ENCODE peak calls at places on chromosomes 6 and 20, in eight cellular contexts. One of them, this sample, is unnamed.

GRCh38 chr20:37257993-37258392 is 3.6 kb downstream of the GHRH start:
- DNase-seq in dermis microvascular lymphatic vessel endothelial cell: no peak
- DNase-seq in M059J: no peak
- DNase-seq in left ventricle myocardium superior: no peak
- DNase-seq in astrocyte of the hippocampus: no peak
- DNase-seq in memory B cell: no peak
- DNase-seq in astrocyte of the spinal cord: no peak
- DNase-seq in AG20443: no peak
- DNase-seq in this sample: no peak

GRCh38 chr6:2839195-2839981 is 2.3 kb downstream of the SERPINB1 start:
- DNase-seq in dermis microvascular lymphatic vessel endothelial cell: no peak
- DNase-seq in M059J: peak; percentile 31
- DNase-seq in left ventricle myocardium superior: no peak
- DNase-seq in astrocyte of the hippocampus: no peak
- DNase-seq in memory B cell: no peak
- DNase-seq in astrocyte of the spinal cord: peak; percentile 68
- DNase-seq in AG20443: no peak
- DNase-seq in this sample: no peak

GRCh38 chr6:136672144-136672543 is 120.1 kb downstream of the MAP3K5 start:
- DNase-seq in dermis microvascular lymphatic vessel endothelial cell: no peak
- DNase-seq in M059J: no peak
- DNase-seq in left ventricle myocardium superior: no peak
- DNase-seq in astrocyte of the hippocampus: no peak
- DNase-seq in memory B cell: no peak
- DNase-seq in astrocyte of the spinal cord: no peak
- DNase-seq in AG20443: no peak
- DNase-seq in this sample: no peak

GRCh38 chr6:13813621-13814175 is 659 bp downstream of the MCUR1 start:
- DNase-seq in dermis microvascular lymphatic vessel endothelial cell: peak; percentile 23
- DNase-seq in M059J: peak; percentile 78
- DNase-seq in left ventricle myocardium superior: peak; percentile 80
- DNase-seq in astrocyte of the hippocampus: peak; percentile 89
- DNase-seq in memory B cell: no peak
- DNase-seq in astrocyte of the spinal cord: peak; percentile 71
- DNase-seq in AG20443: peak; percentile 87
- DNase-seq in this sample: peak; percentile 50

GRCh38 chr6:153767127-153767526 is 271.9 kb upstream of the OPRM1 start:
- DNase-seq in dermis microvascular lymphatic vessel endothelial cell: no peak
- DNase-seq in M059J: no peak
- DNase-seq in left ventricle myocardium superior: no peak
- DNase-seq in astrocyte of the hippocampus: no peak
- DNase-seq in memory B cell: no peak
- DNase-seq in astrocyte of the spinal cord: no peak
- DNase-seq in AG20443: no peak
- DNase-seq in this sample: no peak

GRCh38 chr20:64107736-64108457 is 532 bp upstream of the NPBWR2 start:
- DNase-seq in dermis microvascular lymphatic vessel endothelial cell: no peak
- DNase-seq in M059J: no peak
- DNase-seq in left ventricle myocardium superior: peak; percentile 15
- DNase-seq in astrocyte of the hippocampus: no peak
- DNase-seq in memory B cell: peak; percentile 38
- DNase-seq in astrocyte of the spinal cord: no peak
- DNase-seq in AG20443: no peak
- DNase-seq in this sample: no peak

GRCh38 chr20:50296450-50297375 is 106.1 kb downstream of the CEBPB start:
- DNase-seq in dermis microvascular lymphatic vessel endothelial cell: no peak
- DNase-seq in M059J: no peak
- DNase-seq in left ventricle myocardium superior: peak; percentile 68
- DNase-seq in astrocyte of the hippocampus: no peak
- DNase-seq in memory B cell: no peak
- DNase-seq in astrocyte of the spinal cord: no peak
- DNase-seq in AG20443: peak; percentile 32
- DNase-seq in this sample: no peak

GRCh38 chr6:89792881-89793280 is 26.7 kb downstream of the MDN1 start:
- DNase-seq in dermis microvascular lymphatic vessel endothelial cell: peak; percentile 46
- DNase-seq in M059J: peak; percentile 23
- DNase-seq in left ventricle myocardium superior: no peak
- DNase-seq in astrocyte of the hippocampus: peak; percentile 34
- DNase-seq in memory B cell: no peak
- DNase-seq in astrocyte of the spinal cord: peak; percentile 34
- DNase-seq in AG20443: peak; percentile 40
- DNase-seq in this sample: no peak

GRCh38 chr20:43825635-43826034 is 89.0 kb upstream of the TOX2 start:
- DNase-seq in dermis microvascular lymphatic vessel endothelial cell: no peak
- DNase-seq in M059J: no peak
- DNase-seq in left ventricle myocardium superior: no peak
- DNase-seq in astrocyte of the hippocampus: no peak
- DNase-seq in memory B cell: no peak
- DNase-seq in astrocyte of the spinal cord: no peak
- DNase-seq in AG20443: no peak
- DNase-seq in this sample: peak; percentile 2

GRCh38 chr20:14582855-14583254 is 245.4 kb upstream of the FLRT3 start:
- DNase-seq in dermis microvascular lymphatic vessel endothelial cell: no peak
- DNase-seq in M059J: peak; percentile 5
- DNase-seq in left ventricle myocardium superior: no peak
- DNase-seq in astrocyte of the hippocampus: no peak
- DNase-seq in memory B cell: no peak
- DNase-seq in astrocyte of the spinal cord: no peak
- DNase-seq in AG20443: peak; percentile 26
- DNase-seq in this sample: no peak

GRCh38 chr6:133326584-133326983 is 85.4 kb downstream of the EYA4 start:
- DNase-seq in dermis microvascular lymphatic vessel endothelial cell: no peak
- DNase-seq in M059J: no peak
- DNase-seq in left ventricle myocardium superior: peak; percentile 22
- DNase-seq in astrocyte of the hippocampus: no peak
- DNase-seq in memory B cell: no peak
- DNase-seq in astrocyte of the spinal cord: no peak
- DNase-seq in AG20443: no peak
- DNase-seq in this sample: no peak

GRCh38 chr20:4661191-4661590 is 60.5 kb upstream of the PRND start:
- DNase-seq in dermis microvascular lymphatic vessel endothelial cell: no peak
- DNase-seq in M059J: no peak
- DNase-seq in left ventricle myocardium superior: no peak
- DNase-seq in astrocyte of the hippocampus: no peak
- DNase-seq in memory B cell: peak; percentile 42
- DNase-seq in astrocyte of the spinal cord: no peak
- DNase-seq in AG20443: no peak
- DNase-seq in this sample: no peak

GRCh38 chr6:69138893-69139494 is 503.9 kb downstream of the ADGRB3 start:
- DNase-seq in dermis microvascular lymphatic vessel endothelial cell: no peak
- DNase-seq in M059J: peak; percentile 90
- DNase-seq in left ventricle myocardium superior: peak; percentile 38
- DNase-seq in astrocyte of the hippocampus: peak; percentile 86
- DNase-seq in memory B cell: no peak
- DNase-seq in astrocyte of the spinal cord: peak; percentile 9
- DNase-seq in AG20443: no peak
- DNase-seq in this sample: no peak

GRCh38 chr6:167748046-167748445 is 78.7 kb upstream of the AFDN start:
- DNase-seq in dermis microvascular lymphatic vessel endothelial cell: no peak
- DNase-seq in M059J: no peak
- DNase-seq in left ventricle myocardium superior: no peak
- DNase-seq in astrocyte of the hippocampus: no peak
- DNase-seq in memory B cell: no peak
- DNase-seq in astrocyte of the spinal cord: no peak
- DNase-seq in AG20443: no peak
- DNase-seq in this sample: no peak

GRCh38 chr6:74091133-74091793 is 395.3 kb downstream of the CD109 start:
- DNase-seq in dermis microvascular lymphatic vessel endothelial cell: peak; percentile 77
- DNase-seq in M059J: peak; percentile 63
- DNase-seq in left ventricle myocardium superior: no peak
- DNase-seq in astrocyte of the hippocampus: peak; percentile 44
- DNase-seq in memory B cell: no peak
- DNase-seq in astrocyte of the spinal cord: peak; percentile 52
- DNase-seq in AG20443: peak; percentile 36
- DNase-seq in this sample: peak; percentile 47

GRCh38 chr6:79869184-79869583 is 78.2 kb downstream of the ELOVL4 start:
- DNase-seq in dermis microvascular lymphatic vessel endothelial cell: no peak
- DNase-seq in M059J: no peak
- DNase-seq in left ventricle myocardium superior: no peak
- DNase-seq in astrocyte of the hippocampus: no peak
- DNase-seq in memory B cell: no peak
- DNase-seq in astrocyte of the spinal cord: no peak
- DNase-seq in AG20443: no peak
- DNase-seq in this sample: no peak

GRCh38 chr6:12238191-12238590 is 52.0 kb upstream of the EDN1 start:
- DNase-seq in dermis microvascular lymphatic vessel endothelial cell: no peak
- DNase-seq in M059J: no peak
- DNase-seq in left ventricle myocardium superior: no peak
- DNase-seq in astrocyte of the hippocampus: no peak
- DNase-seq in memory B cell: no peak
- DNase-seq in astrocyte of the spinal cord: no peak
- DNase-seq in AG20443: no peak
- DNase-seq in this sample: no peak

GRCh38 chr6:42402184-42402583 is 49.5 kb downstream of the TRERF1 start:
- DNase-seq in dermis microvascular lymphatic vessel endothelial cell: no peak
- DNase-seq in M059J: peak; percentile 55
- DNase-seq in left ventricle myocardium superior: no peak
- DNase-seq in astrocyte of the hippocampus: peak; percentile 24
- DNase-seq in memory B cell: no peak
- DNase-seq in astrocyte of the spinal cord: peak; percentile 48
- DNase-seq in AG20443: no peak
- DNase-seq in this sample: no peak

GRCh38 chr20:48115511-48115910 is 330.2 kb upstream of the SULF2 start:
- DNase-seq in dermis microvascular lymphatic vessel endothelial cell: no peak
- DNase-seq in M059J: no peak
- DNase-seq in left ventricle myocardium superior: no peak
- DNase-seq in astrocyte of the hippocampus: no peak
- DNase-seq in memory B cell: no peak
- DNase-seq in astrocyte of the spinal cord: no peak
- DNase-seq in AG20443: no peak
- DNase-seq in this sample: no peak

GRCh38 chr6:154187203-154187602 is 148.2 kb downstream of the OPRM1 start:
- DNase-seq in dermis microvascular lymphatic vessel endothelial cell: no peak
- DNase-seq in M059J: no peak
- DNase-seq in left ventricle myocardium superior: no peak
- DNase-seq in astrocyte of the hippocampus: no peak
- DNase-seq in memory B cell: no peak
- DNase-seq in astrocyte of the spinal cord: no peak
- DNase-seq in AG20443: no peak
- DNase-seq in this sample: no peak

GRCh38 chr6:168060521-168060931 is 18.5 kb downstream of the FRMD1 start:
- DNase-seq in dermis microvascular lymphatic vessel endothelial cell: peak; percentile 2
- DNase-seq in M059J: peak; percentile 71
- DNase-seq in left ventricle myocardium superior: peak; percentile 83
- DNase-seq in astrocyte of the hippocampus: peak; percentile 83
- DNase-seq in memory B cell: no peak
- DNase-seq in astrocyte of the spinal cord: peak; percentile 37
- DNase-seq in AG20443: peak; percentile 84
- DNase-seq in this sample: no peak

GRCh38 chr20:8215516-8215915 is 83.5 kb downstream of the PLCB1 start:
- DNase-seq in dermis microvascular lymphatic vessel endothelial cell: no peak
- DNase-seq in M059J: peak; percentile 11
- DNase-seq in left ventricle myocardium superior: no peak
- DNase-seq in astrocyte of the hippocampus: peak; percentile 68
- DNase-seq in memory B cell: no peak
- DNase-seq in astrocyte of the spinal cord: peak; percentile 58
- DNase-seq in AG20443: no peak
- DNase-seq in this sample: no peak

GRCh38 chr6:79713701-79714322 is 82.7 kb downstream of the SH3BGRL2 start:
- DNase-seq in dermis microvascular lymphatic vessel endothelial cell: peak; percentile 65
- DNase-seq in M059J: peak; percentile 49
- DNase-seq in left ventricle myocardium superior: no peak
- DNase-seq in astrocyte of the hippocampus: peak; percentile 73
- DNase-seq in memory B cell: no peak
- DNase-seq in astrocyte of the spinal cord: peak; percentile 50
- DNase-seq in AG20443: peak; percentile 30
- DNase-seq in this sample: peak; percentile 12

GRCh38 chr6:43798688-43799444 is 28.9 kb downstream of the VEGFA start:
- DNase-seq in dermis microvascular lymphatic vessel endothelial cell: no peak
- DNase-seq in M059J: peak; percentile 98
- DNase-seq in left ventricle myocardium superior: peak; percentile 76
- DNase-seq in astrocyte of the hippocampus: peak; percentile 79
- DNase-seq in memory B cell: no peak
- DNase-seq in astrocyte of the spinal cord: peak; percentile 62
- DNase-seq in AG20443: peak; percentile 81
- DNase-seq in this sample: no peak

GRCh38 chr20:49581482-49581881 is 13.5 kb upstream of the PTGIS start:
- DNase-seq in dermis microvascular lymphatic vessel endothelial cell: no peak
- DNase-seq in M059J: no peak
- DNase-seq in left ventricle myocardium superior: no peak
- DNase-seq in astrocyte of the hippocampus: no peak
- DNase-seq in memory B cell: no peak
- DNase-seq in astrocyte of the spinal cord: no peak
- DNase-seq in AG20443: no peak
- DNase-seq in this sample: no peak

GRCh38 chr6:45376310-45377040 is 1.3 kb downstream of the SUPT3H start:
- DNase-seq in dermis microvascular lymphatic vessel endothelial cell: no peak
- DNase-seq in M059J: peak; percentile 19
- DNase-seq in left ventricle myocardium superior: no peak
- DNase-seq in astrocyte of the hippocampus: peak; percentile 73
- DNase-seq in memory B cell: no peak
- DNase-seq in astrocyte of the spinal cord: peak; percentile 36
- DNase-seq in AG20443: no peak
- DNase-seq in this sample: no peak

GRCh38 chr20:6265204-6265904 is 142.5 kb upstream of the FERMT1 start:
- DNase-seq in dermis microvascular lymphatic vessel endothelial cell: peak; percentile 64
- DNase-seq in M059J: peak; percentile 55
- DNase-seq in left ventricle myocardium superior: no peak
- DNase-seq in astrocyte of the hippocampus: peak; percentile 84
- DNase-seq in memory B cell: no peak
- DNase-seq in astrocyte of the spinal cord: peak; percentile 86
- DNase-seq in AG20443: peak; percentile 43
- DNase-seq in this sample: peak; percentile 65

GRCh38 chr6:111663692-111664564 is 58.2 kb upstream of the TRAF3IP2 start:
- DNase-seq in dermis microvascular lymphatic vessel endothelial cell: peak; percentile 85
- DNase-seq in M059J: no peak
- DNase-seq in left ventricle myocardium superior: peak; percentile 73
- DNase-seq in astrocyte of the hippocampus: peak; percentile 70
- DNase-seq in memory B cell: no peak
- DNase-seq in astrocyte of the spinal cord: peak; percentile 37
- DNase-seq in AG20443: peak; percentile 73
- DNase-seq in this sample: peak; percentile 44

GRCh38 chr6:145247677-145248419 is 487.5 kb downstream of the EPM2A start:
- DNase-seq in dermis microvascular lymphatic vessel endothelial cell: no peak
- DNase-seq in M059J: peak; percentile 96
- DNase-seq in left ventricle myocardium superior: no peak
- DNase-seq in astrocyte of the hippocampus: peak; percentile 67
- DNase-seq in memory B cell: no peak
- DNase-seq in astrocyte of the spinal cord: peak; percentile 95
- DNase-seq in AG20443: peak; percentile 59
- DNase-seq in this sample: no peak

GRCh38 chr6:78808933-78809332 is 58.4 kb upstream of the IRAK1BP1 start:
- DNase-seq in dermis microvascular lymphatic vessel endothelial cell: no peak
- DNase-seq in M059J: no peak
- DNase-seq in left ventricle myocardium superior: no peak
- DNase-seq in astrocyte of the hippocampus: no peak
- DNase-seq in memory B cell: no peak
- DNase-seq in astrocyte of the spinal cord: no peak
- DNase-seq in AG20443: no peak
- DNase-seq in this sample: no peak

This sample was measured in hippocampal formation.